ENCODE peak calls at places on chromosomes 13 and 19, in six cellular contexts. One of them, this sample, is unnamed.

GRCh38 chr19:4405977-4406376 is 3.5 kb downstream of the CHAF1A start:
- DNase-seq in H9: peak
- DNase-seq in PC-3: no peak
- DNase-seq in OCI-LY7: no peak
- DNase-seq in K562: no peak
- DNase-seq in endothelial cell of umbilical vein: no peak
- DNase-seq in this sample: no peak

GRCh38 chr19:5628470-5628869 is 5.6 kb downstream of the SAFB start:
- DNase-seq in H9: no peak
- DNase-seq in PC-3: no peak
- DNase-seq in OCI-LY7: no peak
- DNase-seq in K562: no peak
- DNase-seq in endothelial cell of umbilical vein: no peak
- DNase-seq in this sample: no peak

GRCh38 chr19:39021063-39021462 is 11.3 kb downstream of the FBXO27 start:
- DNase-seq in H9: no peak
- DNase-seq in PC-3: no peak
- DNase-seq in OCI-LY7: no peak
- DNase-seq in K562: no peak
- DNase-seq in endothelial cell of umbilical vein: no peak
- DNase-seq in this sample: no peak

GRCh38 chr13:59447846-59448620 is 715.7 kb downstream of the DIAPH3 start:
- DNase-seq in H9: peak
- DNase-seq in PC-3: no peak
- DNase-seq in OCI-LY7: no peak
- DNase-seq in K562: no peak
- DNase-seq in endothelial cell of umbilical vein: no peak
- DNase-seq in this sample: no peak

GRCh38 chr13:29484236-29484635 is 111.3 kb downstream of the SLC7A1 start:
- DNase-seq in H9: no peak
- DNase-seq in PC-3: no peak
- DNase-seq in OCI-LY7: peak
- DNase-seq in K562: no peak
- DNase-seq in endothelial cell of umbilical vein: no peak
- DNase-seq in this sample: no peak

GRCh38 chr13:81726037-81726726 is 1385.3 kb upstream of the SPRY2 start:
- DNase-seq in H9: no peak
- DNase-seq in PC-3: no peak
- DNase-seq in OCI-LY7: no peak
- DNase-seq in K562: no peak
- DNase-seq in endothelial cell of umbilical vein: no peak
- DNase-seq in this sample: no peak

GRCh38 chr13:31046711-31047279 is 114.3 kb downstream of the TEX26 start:
- DNase-seq in H9: no peak
- DNase-seq in PC-3: no peak
- DNase-seq in OCI-LY7: no peak
- DNase-seq in K562: no peak
- DNase-seq in endothelial cell of umbilical vein: no peak
- DNase-seq in this sample: peak

GRCh38 chr13:64130170-64130569 is 2714.5 kb upstream of the PCDH20 start:
- DNase-seq in H9: peak
- DNase-seq in PC-3: no peak
- DNase-seq in OCI-LY7: no peak
- DNase-seq in K562: no peak
- DNase-seq in endothelial cell of umbilical vein: no peak
- DNase-seq in this sample: no peak

GRCh38 chr19:51664997-51665396 is 18.4 kb upstream of the SIGLEC14 start:
- DNase-seq in H9: no peak
- DNase-seq in PC-3: peak
- DNase-seq in OCI-LY7: no peak
- DNase-seq in K562: no peak
- DNase-seq in endothelial cell of umbilical vein: no peak
- DNase-seq in this sample: no peak

GRCh38 chr13:97914537-97914936 is 38.9 kb upstream of the IPO5 start:
- DNase-seq in H9: no peak
- DNase-seq in PC-3: no peak
- DNase-seq in OCI-LY7: no peak
- DNase-seq in K562: no peak
- DNase-seq in endothelial cell of umbilical vein: no peak
- DNase-seq in this sample: no peak

GRCh38 chr13:92175330-92175729 is 776.9 kb downstream of the GPC5 start:
- DNase-seq in H9: peak
- DNase-seq in PC-3: peak
- DNase-seq in OCI-LY7: peak
- DNase-seq in K562: no peak
- DNase-seq in endothelial cell of umbilical vein: no peak
- DNase-seq in this sample: peak

GRCh38 chr19:9431475-9431874 is 3.9 kb downstream of the ZNF266 start:
- DNase-seq in H9: peak
- DNase-seq in PC-3: peak
- DNase-seq in OCI-LY7: peak
- DNase-seq in K562: peak
- DNase-seq in endothelial cell of umbilical vein: no peak
- DNase-seq in this sample: peak

GRCh38 chr19:55640577-55641375 is at the start of gene ZNF580:
- DNase-seq in H9: peak
- DNase-seq in PC-3: peak
- DNase-seq in OCI-LY7: peak
- DNase-seq in K562: peak
- DNase-seq in endothelial cell of umbilical vein: peak
- DNase-seq in this sample: peak

GRCh38 chr13:99265823-99266426 is 7.7 kb upstream of the GPR18 start:
- DNase-seq in H9: no peak
- DNase-seq in PC-3: peak
- DNase-seq in OCI-LY7: peak
- DNase-seq in K562: peak
- DNase-seq in endothelial cell of umbilical vein: peak
- DNase-seq in this sample: peak

GRCh38 chr13:114104626-114105350 is 27.6 kb downstream of the RASA3 start:
- DNase-seq in H9: no peak
- DNase-seq in PC-3: no peak
- DNase-seq in OCI-LY7: no peak
- DNase-seq in K562: no peak
- DNase-seq in endothelial cell of umbilical vein: no peak
- DNase-seq in this sample: no peak
- H3K27ac ChIP-seq in H9: no peak
- H3K27ac ChIP-seq in PC-3: no peak
- H3K27ac ChIP-seq in OCI-LY7: no peak
- H3K27ac ChIP-seq in K562: no peak
- H3K27ac ChIP-seq in endothelial cell of umbilical vein: no peak
- H3K27ac ChIP-seq in this sample: peak

DNA sequence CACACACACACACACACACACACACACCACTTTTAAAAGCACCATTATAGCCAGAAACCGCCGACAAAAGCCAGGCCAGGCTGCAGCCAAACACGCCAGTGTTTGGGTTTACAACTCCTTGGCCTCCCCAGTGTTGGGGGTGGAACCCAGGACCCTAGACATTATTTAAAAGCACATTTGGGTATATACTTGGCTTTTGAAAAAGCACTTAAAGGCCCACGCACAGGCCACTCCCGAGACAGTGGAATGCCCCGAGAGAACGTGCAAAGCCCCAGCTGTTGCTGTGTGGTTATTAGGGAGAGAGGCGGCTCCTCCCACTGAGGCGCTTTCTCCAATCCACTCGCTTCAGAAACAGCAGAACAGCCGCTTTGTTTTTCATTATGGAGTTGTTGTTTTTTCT is 38.2 kb downstream of the GGACT start:
- DNase-seq in H9: no peak
- DNase-seq in PC-3: no peak
- DNase-seq in OCI-LY7: no peak
- DNase-seq in K562: no peak
- DNase-seq in endothelial cell of umbilical vein: no peak
- DNase-seq in this sample: peak
- H2AFZ ChIP-seq in H9: no peak
- H2AFZ ChIP-seq in PC-3: no peak
- H2AFZ ChIP-seq in OCI-LY7: no peak
- H2AFZ ChIP-seq in K562: peak
- H2AFZ ChIP-seq in endothelial cell of umbilical vein: no peak
- H2AFZ ChIP-seq in this sample: peak

GRCh38 chr19:18020212-18021067 is 12.5 kb downstream of the ARRDC2 start:
- DNase-seq in H9: no peak
- DNase-seq in PC-3: no peak
- DNase-seq in OCI-LY7: no peak
- DNase-seq in K562: peak
- DNase-seq in endothelial cell of umbilical vein: peak
- DNase-seq in this sample: peak
- H3K27ac ChIP-seq in H9: no peak
- H3K27ac ChIP-seq in PC-3: no peak
- H3K27ac ChIP-seq in OCI-LY7: no peak
- H3K27ac ChIP-seq in K562: no peak
- H3K27ac ChIP-seq in endothelial cell of umbilical vein: peak
- H3K27ac ChIP-seq in this sample: no peak

DNA sequence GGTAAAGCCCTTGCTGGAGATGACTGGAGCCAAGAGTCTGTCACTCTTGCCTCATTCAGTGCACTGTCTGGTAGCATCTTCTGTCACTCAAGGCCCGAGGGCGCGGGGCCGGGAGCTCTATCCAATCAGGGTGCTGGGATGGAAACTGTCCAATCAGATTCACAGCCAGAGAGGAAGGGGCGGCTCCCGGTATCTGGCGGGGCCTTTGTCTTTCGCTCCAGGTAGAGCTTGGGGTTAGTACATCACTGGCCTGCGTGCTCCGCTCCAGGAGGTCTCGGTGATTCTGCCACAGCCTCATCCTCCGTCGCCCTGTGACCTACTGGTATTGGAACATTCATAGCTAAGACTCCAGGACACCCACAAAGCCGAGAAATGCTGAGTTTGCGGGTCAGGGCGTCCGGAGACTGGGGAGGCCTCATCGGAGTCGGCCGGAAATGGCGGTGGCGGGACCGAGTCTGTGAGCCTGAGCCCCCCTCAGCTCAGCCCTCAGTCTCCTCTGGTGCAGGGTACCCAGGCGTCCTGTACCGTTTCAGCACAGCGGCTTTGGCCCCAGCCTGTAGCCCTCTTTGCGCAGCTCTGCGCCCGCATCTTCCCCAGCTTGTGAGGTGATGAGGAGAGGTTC is 20.6 kb upstream of the ZNF430 start:
- DNase-seq in H9: peak
- DNase-seq in PC-3: peak
- DNase-seq in OCI-LY7: peak
- DNase-seq in K562: peak
- DNase-seq in endothelial cell of umbilical vein: peak
- DNase-seq in this sample: peak
- H2AFZ ChIP-seq in H9: no peak
- H2AFZ ChIP-seq in PC-3: no peak
- H2AFZ ChIP-seq in OCI-LY7: peak
- H2AFZ ChIP-seq in K562: peak
- H2AFZ ChIP-seq in endothelial cell of umbilical vein: no peak
- H2AFZ ChIP-seq in this sample: peak

GRCh38 chr19:18464646-18465045 is 26.7 kb upstream of the ISYNA1 start:
- DNase-seq in H9: no peak
- DNase-seq in PC-3: peak
- DNase-seq in OCI-LY7: no peak
- DNase-seq in K562: no peak
- DNase-seq in endothelial cell of umbilical vein: peak
- DNase-seq in this sample: peak

GRCh38 chr19:18460900-18461299 is 23.0 kb upstream of the ISYNA1 start:
- DNase-seq in H9: no peak
- DNase-seq in PC-3: no peak
- DNase-seq in OCI-LY7: no peak
- DNase-seq in K562: no peak
- DNase-seq in endothelial cell of umbilical vein: no peak
- DNase-seq in this sample: no peak

GRCh38 chr19:18457478-18458331 is 19.8 kb upstream of the ISYNA1 start:
- DNase-seq in H9: no peak
- DNase-seq in PC-3: no peak
- DNase-seq in OCI-LY7: no peak
- DNase-seq in K562: no peak
- DNase-seq in endothelial cell of umbilical vein: no peak
- DNase-seq in this sample: no peak

GRCh38 chr19:18460313-18460712 is 22.4 kb upstream of the ISYNA1 start:
- DNase-seq in H9: no peak
- DNase-seq in PC-3: peak
- DNase-seq in OCI-LY7: no peak
- DNase-seq in K562: no peak
- DNase-seq in endothelial cell of umbilical vein: no peak
- DNase-seq in this sample: peak

DNA sequence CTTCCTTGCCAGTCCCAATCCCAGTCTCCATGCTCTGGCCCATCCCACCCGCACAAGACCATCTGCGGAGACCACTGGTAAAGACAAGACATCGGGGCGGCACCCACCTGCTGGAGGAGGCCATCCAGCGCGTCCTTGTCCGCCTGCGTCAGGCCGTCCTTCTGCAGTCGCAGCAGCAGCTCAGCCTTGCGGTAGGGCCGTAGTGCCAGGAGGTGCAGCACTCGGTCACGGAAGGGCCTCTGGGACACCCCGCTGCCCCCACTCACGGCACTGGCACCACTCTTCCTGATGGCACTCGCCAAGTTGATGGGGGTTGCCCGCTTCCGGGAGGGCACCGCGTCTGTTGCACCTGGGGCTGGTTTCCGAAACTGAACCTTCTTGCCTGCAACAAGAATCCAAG is 23.5 kb upstream of the ISYNA1 start:
- DNase-seq in H9: no peak
- DNase-seq in PC-3: no peak
- DNase-seq in OCI-LY7: no peak
- DNase-seq in K562: no peak
- DNase-seq in endothelial cell of umbilical vein: no peak
- DNase-seq in this sample: no peak
- H3K27ac ChIP-seq in H9: no peak
- H3K27ac ChIP-seq in PC-3: peak
- H3K27ac ChIP-seq in OCI-LY7: no peak
- H3K27ac ChIP-seq in K562: no peak
- H3K27ac ChIP-seq in endothelial cell of umbilical vein: no peak
- H3K27ac ChIP-seq in this sample: no peak

This sample was measured in hepatocyte.